ENCODE peak calls at places on chromosomes 2 and 18, in seven cellular contexts. K is neural progenitor cell, Z is AG08396, U is SW 1271, H is A172, L is T-helper 17 cell, S is lower leg skin. V is an unnamed sample.
A peak's percentile ranks its signal among the peaks of the same experiment; 100 is the strongest.

GRCh38 chr2:85589982-85590791 is 5.4 kb upstream of the RNF181 start:
- DNase-seq in U (no peak), Z (peak; percentile 69), L (no peak), K (no peak), S (no peak), H (peak; percentile 87), V (no peak)

GRCh38 chr2:118417417-118418125 is 329.3 kb downstream of the INSIG2 start:
- DNase-seq in Z (peak; percentile 29), U (no peak), L (no peak), S (no peak), K (no peak), H (no peak), V (no peak)

GRCh38 chr2:232519581-232519980 is 607 bp upstream of the PRSS56 start:
- DNase-seq in S (no peak), U (no peak), H (no peak), K (no peak), Z (no peak), L (no peak), V (no peak)

GRCh38 chr2:102142829-102143449 is 393 bp downstream of the IL1R1 start:
- DNase-seq in Z (no peak), K (no peak), U (no peak), L (no peak), H (no peak), S (no peak), V (no peak)

GRCh38 chr2:191218292-191218898 is 26.8 kb upstream of the MYO1B start:
- DNase-seq in H (peak; percentile 91), U (peak; percentile 28), S (no peak), L (no peak), K (peak; percentile 88), Z (peak; percentile 34), V (no peak)

GRCh38 chr2:223093436-223093839 is 41.4 kb downstream of the KCNE4 start:
- DNase-seq in H (peak; percentile 88), U (no peak), L (no peak), K (no peak), Z (no peak), S (peak; percentile 90), V (no peak)

GRCh38 chr2:42493885-42494433 is at the start of gene KCNG3:
- DNase-seq in K (peak; percentile 93), L (peak; percentile 38), U (peak; percentile 32), Z (peak; percentile 73), S (peak; percentile 87), H (peak; percentile 54), V (peak; percentile 35)

GRCh38 chr2:187842978-187843847 is 289.0 kb upstream of the TFPI start:
- DNase-seq in K (peak; percentile 80), U (peak; percentile 70), H (peak; percentile 68), L (no peak), S (no peak), Z (peak; percentile 28), V (no peak)

GRCh38 chr2:88265352-88265960 is 95.3 kb downstream of the THNSL2 start:
- DNase-seq in L (no peak), S (no peak), U (peak; percentile 51), H (peak; percentile 49), K (no peak), Z (no peak), V (no peak)

GRCh38 chr18:32469190-32469611 is 1.5 kb downstream of the GAREM1 start:
- DNase-seq in S (no peak), L (no peak), H (no peak), Z (peak; percentile 33), U (peak; percentile 34), K (peak; percentile 48), V (no peak)

GRCh38 chr2:203586696-203587095 is 51.6 kb upstream of the RAPH1 start:
- DNase-seq in S (no peak), K (no peak), L (no peak), Z (no peak), U (no peak), H (no peak), V (no peak)

GRCh38 chr2:218745559-218746469 is 35.2 kb downstream of the TTLL4 start:
- DNase-seq in Z (peak; percentile 40), L (no peak), K (no peak), H (no peak), U (no peak), S (no peak), V (no peak)

GRCh38 chr2:42545023-42545713 is 23.3 kb upstream of the MTA3 start:
- DNase-seq in K (no peak), H (no peak), S (no peak), U (no peak), Z (no peak), L (no peak), V (no peak)

GRCh38 chr2:137000790-137001189 is 235.4 kb downstream of the THSD7B start:
- DNase-seq in Z (no peak), L (no peak), H (no peak), U (no peak), K (no peak), S (no peak), V (no peak)

GRCh38 chr2:41910126-41910525 is 137.7 kb upstream of the PKDCC start:
- DNase-seq in H (no peak), U (no peak), S (no peak), L (no peak), Z (no peak), K (peak; percentile 18), V (no peak)

GRCh38 chr18:5941869-5942268 is 46.5 kb upstream of the TMEM200C start:
- DNase-seq in Z (no peak), K (peak; percentile 50), L (no peak), H (no peak), U (no peak), S (no peak), V (no peak)

GRCh38 chr2:151544449-151544848 is 134.7 kb downstream of the RIF1 start:
- DNase-seq in Z (no peak), K (no peak), U (no peak), S (no peak), H (no peak), L (no peak), V (no peak)

GRCh38 chr2:85712849-85713612 is 18.9 kb downstream of the GNLY start:
- DNase-seq in K (no peak), L (no peak), H (no peak), Z (peak; percentile 30), S (peak; percentile 89), U (no peak), V (no peak)

GRCh38 chr2:238154570-238154969 is 4.2 kb upstream of the ERFE start:
- DNase-seq in U (no peak), K (no peak), Z (no peak), S (no peak), H (no peak), L (no peak), V (no peak)

GRCh38 chr2:53777134-53777533 is 9.5 kb downstream of the CHAC2 start:
- DNase-seq in U (no peak), L (no peak), H (no peak), S (no peak), K (no peak), Z (no peak), V (no peak)

GRCh38 chr2:235619544-235619943 is 125.7 kb downstream of the AGAP1 start:
- DNase-seq in L (no peak), K (no peak), H (no peak), Z (no peak), U (no peak), S (no peak), V (no peak)

GRCh38 chr2:220143336-220143735 is 515.9 kb downstream of the SLC4A3 start:
- DNase-seq in S (no peak), K (no peak), L (no peak), H (peak; percentile 89), Z (peak; percentile 46), U (peak; percentile 19), V (no peak)

GRCh38 chr2:42195559-42195958 is 26.4 kb downstream of the EML4 start:
- DNase-seq in U (no peak), Z (peak; percentile 24), S (no peak), K (no peak), L (no peak), H (peak; percentile 21), V (no peak)

GRCh38 chr2:46967990-46968647 is 52.5 kb upstream of the MCFD2 start:
- DNase-seq in U (peak; percentile 83), Z (peak; percentile 84), H (peak; percentile 95), S (peak; percentile 97), L (no peak), K (no peak), V (no peak)

GRCh38 chr18:53018791-53019190 is 678.8 kb downstream of the DCC start:
- DNase-seq in U (no peak), K (peak; percentile 44), L (no peak), S (no peak), Z (no peak), H (peak; percentile 3), V (no peak)

GRCh38 chr2:19667085-19667484 is 234.7 kb downstream of the TTC32 start:
- DNase-seq in K (no peak), U (peak; percentile 51), S (no peak), H (peak; percentile 55), Z (peak; percentile 16), L (no peak), V (no peak)

GRCh38 chr2:8799004-8799403 is 38.4 kb downstream of the KIDINS220 start:
- DNase-seq in Z (no peak), H (peak; percentile 35), L (no peak), U (no peak), K (no peak), S (no peak), V (no peak)